ENCODE peak calls at places on chromosome 19, in ten cellular contexts. A is sigmoid colon, Y is tibial nerve, S is H1, E is ovary, U is A549, F is stomach, H is GM12878, V is SK-N-SH, L is upper lobe of left lung. Z is an unnamed sample.

GRCh38 chr19:38769635-38770211 is 3.6 kb downstream of the LGALS7 start:
- DNase-seq in A (peak), Y (peak), S (no peak), E (peak), U (peak), F (peak), H (no peak), V (peak), L (peak), Z (peak)

GRCh38 chr19:19554074-19555023 is 16.3 kb downstream of the CILP2 start:
- DNase-seq in A (no peak), Y (peak), S (no peak), E (no peak), U (no peak), F (peak), H (no peak), V (peak), L (peak), Z (peak)

GRCh38 chr19:31892060-31892459 is 453.4 kb upstream of the ZNF507 start:
- DNase-seq in A (no peak), Y (no peak), S (no peak), E (no peak), U (no peak), F (no peak), H (no peak), V (no peak), L (no peak), Z (no peak)

GRCh38 chr19:17648097-17648660 is 40.0 kb downstream of the UNC13A start:
- DNase-seq in A (no peak), Y (no peak), S (no peak), E (no peak), U (no peak), F (no peak), H (no peak), V (peak), L (no peak), Z (no peak)

GRCh38 chr19:55601127-55601526 is 1.0 kb downstream of the ZNF524 start:
- DNase-seq in A (no peak), Y (no peak), S (no peak), E (no peak), U (no peak), F (no peak), H (no peak), V (no peak), L (no peak), Z (no peak)

GRCh38 chr19:39126593-39127187 is 1.1 kb downstream of the PAK4 start:
- DNase-seq in A (no peak), Y (no peak), S (no peak), E (no peak), U (peak), F (peak), H (no peak), V (no peak), L (peak), Z (peak)

GRCh38 chr19:46756544-46756888 is 10.3 kb upstream of the STRN4 start:
- DNase-seq in A (peak), Y (no peak), S (no peak), E (no peak), U (no peak), F (no peak), H (no peak), V (no peak), L (no peak), Z (no peak)

GRCh38 chr19:17772172-17772571 is 20.9 kb downstream of the FCHO1 start:
- DNase-seq in A (no peak), Y (no peak), S (no peak), E (no peak), U (no peak), F (no peak), H (no peak), V (no peak), L (no peak), Z (no peak)

GRCh38 chr19:41928221-41928683 is at the start of gene ERFL:
- DNase-seq in A (no peak), Y (no peak), S (no peak), E (no peak), U (no peak), F (no peak), H (no peak), V (peak), L (no peak), Z (no peak)

GRCh38 chr19:1466461-1467227 is 12.4 kb downstream of the C19orf25 start:
- DNase-seq in A (no peak), Y (no peak), S (no peak), E (peak), U (no peak), F (no peak), H (no peak), V (no peak), L (no peak), Z (no peak)

GRCh38 chr19:47608074-47608907 is 643 bp upstream of the BICRA start:
- DNase-seq in A (peak), Y (peak), S (peak), E (peak), U (peak), F (peak), H (peak), V (peak), L (peak), Z (peak)

GRCh38 chr19:11106477-11106876 is 17.2 kb downstream of the LDLR start:
- DNase-seq in A (peak), Y (no peak), S (no peak), E (no peak), U (no peak), F (no peak), H (no peak), V (peak), L (no peak), Z (peak)

GRCh38 chr19:44003461-44004134 is 841 bp downstream of the ZNF230 start:
- DNase-seq in A (no peak), Y (no peak), S (no peak), E (peak), U (peak), F (no peak), H (no peak), V (no peak), L (no peak), Z (peak)

GRCh38 chr19:7916908-7917291 is 2.3 kb downstream of the TGFBR3L start:
- DNase-seq in A (no peak), Y (no peak), S (no peak), E (no peak), U (no peak), F (no peak), H (no peak), V (no peak), L (no peak), Z (no peak)

GRCh38 chr19:40605201-40605971 is 4.2 kb downstream of the LTBP4 start:
- DNase-seq in A (peak), Y (no peak), S (no peak), E (peak), U (peak), F (peak), H (peak), V (peak), L (peak), Z (peak)

GRCh38 chr19:35755160-35755549 is 1.7 kb downstream of the HSPB6 start:
- DNase-seq in A (no peak), Y (no peak), S (no peak), E (no peak), U (no peak), F (no peak), H (no peak), V (no peak), L (no peak), Z (no peak)

GRCh38 chr19:51921949-51922348 is 5.3 kb upstream of the ZNF613 start:
- DNase-seq in A (no peak), Y (no peak), S (no peak), E (no peak), U (no peak), F (no peak), H (no peak), V (no peak), L (no peak), Z (no peak)

GRCh38 chr19:18662972-18663732 is 20.3 kb upstream of the CRTC1 start:
- DNase-seq in A (no peak), Y (no peak), S (no peak), E (no peak), U (no peak), F (no peak), H (no peak), V (no peak), L (no peak), Z (no peak)

GRCh38 chr19:4284974-4285373 is 5.9 kb downstream of the SHD start:
- DNase-seq in A (no peak), Y (no peak), S (no peak), E (no peak), U (no peak), F (no peak), H (no peak), V (no peak), L (no peak), Z (no peak)

GRCh38 chr19:35430382-35431146 is 17.5 kb upstream of the FFAR2 start:
- DNase-seq in A (no peak), Y (no peak), S (no peak), E (no peak), U (no peak), F (no peak), H (no peak), V (no peak), L (no peak), Z (no peak)

GRCh38 chr19:46492841-46493235 is 2.8 kb downstream of the PNMA8B start:
- DNase-seq in A (no peak), Y (no peak), S (no peak), E (no peak), U (no peak), F (no peak), H (no peak), V (peak), L (no peak), Z (no peak)

GRCh38 chr19:38650911-38651584 is 3.6 kb downstream of the ACTN4 start:
- DNase-seq in A (peak), Y (peak), S (no peak), E (no peak), U (no peak), F (no peak), H (no peak), V (no peak), L (peak), Z (no peak)

DNA sequence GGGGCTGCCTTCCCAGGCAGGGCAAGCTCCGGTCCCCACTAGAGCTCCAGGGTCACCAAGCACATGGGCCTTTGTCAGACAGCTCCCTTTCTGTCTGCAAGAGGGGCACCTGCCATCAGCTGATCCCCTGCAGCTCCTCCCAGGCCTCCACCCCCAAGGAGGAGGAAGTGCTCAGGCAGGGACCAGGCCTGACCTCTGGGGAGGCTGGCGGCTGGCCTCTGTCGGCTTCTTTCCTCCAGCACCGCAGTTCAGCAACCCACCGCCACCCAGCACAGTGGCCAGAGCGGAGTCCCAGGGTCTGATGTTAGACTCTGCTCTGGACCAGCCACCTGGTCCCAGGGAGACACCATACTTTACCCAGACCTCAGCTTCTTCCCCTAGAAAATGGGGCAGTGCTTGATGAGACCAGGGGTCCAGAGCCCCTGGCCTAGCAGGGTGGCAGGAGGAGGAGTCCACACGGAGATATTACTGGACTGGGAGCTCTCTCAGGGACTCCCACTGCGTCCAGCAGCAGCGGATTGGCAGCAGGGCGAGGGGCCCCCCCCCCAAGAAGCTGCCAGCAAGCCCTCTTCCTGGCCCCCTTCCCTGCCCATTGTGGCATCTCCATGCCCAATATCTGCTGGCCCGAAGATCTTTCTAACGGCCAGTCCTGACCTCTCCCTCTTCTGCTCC is 24.1 kb downstream of the NKPD1 start:
- DNase-seq in A (no peak), Y (no peak), S (no peak), E (no peak), U (no peak), F (no peak), H (no peak), V (peak), L (no peak), Z (no peak)
- TF ChIP-seq EP300 in A (no peak), Y (no peak), S (no peak), E (no peak), U (no peak), F (no peak), H (no peak), V (no peak), L (no peak), Z (no peak)

GRCh38 chr19:6074709-6075403 is 35.4 kb downstream of the RFX2 start:
- DNase-seq in A (no peak), Y (no peak), S (no peak), E (no peak), U (no peak), F (no peak), H (no peak), V (no peak), L (no peak), Z (no peak)

GRCh38 chr19:6078068-6078467 is 32.2 kb downstream of the RFX2 start:
- DNase-seq in A (no peak), Y (no peak), S (no peak), E (no peak), U (no peak), F (no peak), H (no peak), V (no peak), L (no peak), Z (no peak)

GRCh38 chr19:6076291-6076665 is 34.0 kb downstream of the RFX2 start:
- DNase-seq in A (no peak), Y (no peak), S (no peak), E (no peak), U (no peak), F (no peak), H (no peak), V (no peak), L (no peak), Z (no peak)

GRCh38 chr19:6073858-6074708 is 36.2 kb downstream of the RFX2 start:
- DNase-seq in A (no peak), Y (no peak), S (no peak), E (no peak), U (no peak), F (no peak), H (no peak), V (no peak), L (no peak), Z (no peak)

DNA sequence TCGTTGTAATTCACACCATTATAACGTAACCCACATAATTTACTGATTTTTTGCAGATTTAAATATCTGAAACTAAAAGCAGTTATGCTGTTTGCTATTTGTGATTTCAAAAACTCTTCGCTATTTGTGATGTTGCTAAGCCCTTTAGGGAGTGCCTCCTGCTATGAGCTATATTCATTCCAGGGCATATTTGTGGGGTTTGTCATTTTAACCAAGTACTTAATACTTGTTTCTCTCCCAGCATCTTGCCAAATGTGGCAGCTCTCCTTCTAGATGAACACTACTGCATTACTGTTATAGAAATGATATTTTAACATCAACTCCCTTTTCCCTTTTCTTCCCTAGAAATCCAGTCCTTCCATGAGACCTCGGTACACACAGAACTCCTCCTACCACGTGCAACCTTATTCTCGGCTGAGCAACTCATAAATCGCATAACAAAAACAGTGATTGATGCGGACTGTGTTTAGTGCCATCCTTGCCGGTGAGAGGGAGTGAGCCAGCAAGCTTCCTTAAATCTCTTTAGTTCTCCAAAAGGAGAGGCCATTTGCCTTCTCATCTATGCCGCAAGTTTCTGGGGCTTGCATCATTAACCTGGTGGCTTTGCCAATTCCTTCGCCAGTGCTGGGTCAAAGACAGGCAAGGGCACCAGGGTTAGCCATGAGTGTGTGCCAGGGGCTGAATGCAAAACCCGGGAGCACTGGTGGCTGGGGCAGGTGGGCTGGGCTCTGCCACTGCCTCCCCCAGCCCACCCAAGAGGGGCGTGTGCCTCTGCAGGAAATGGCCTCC is 33.4 kb downstream of the RFX2 start:
- DNase-seq in A (peak), Y (no peak), S (no peak), E (no peak), U (no peak), F (no peak), H (no peak), V (no peak), L (no peak), Z (no peak)
- TF ChIP-seq EP300 in A (no peak), Y (no peak), S (no peak), E (no peak), U (no peak), F (no peak), H (no peak), V (peak), L (no peak), Z (no peak)

GRCh38 chr19:34224996-34225658 is 29.2 kb upstream of the GARRE1 start:
- DNase-seq in A (no peak), Y (no peak), S (no peak), E (no peak), U (no peak), F (no peak), H (no peak), V (no peak), L (no peak), Z (no peak)
- TF ChIP-seq EP300 in A (no peak), Y (no peak), S (no peak), E (no peak), U (no peak), F (no peak), H (no peak), V (no peak), L (no peak), Z (no peak)

DNA sequence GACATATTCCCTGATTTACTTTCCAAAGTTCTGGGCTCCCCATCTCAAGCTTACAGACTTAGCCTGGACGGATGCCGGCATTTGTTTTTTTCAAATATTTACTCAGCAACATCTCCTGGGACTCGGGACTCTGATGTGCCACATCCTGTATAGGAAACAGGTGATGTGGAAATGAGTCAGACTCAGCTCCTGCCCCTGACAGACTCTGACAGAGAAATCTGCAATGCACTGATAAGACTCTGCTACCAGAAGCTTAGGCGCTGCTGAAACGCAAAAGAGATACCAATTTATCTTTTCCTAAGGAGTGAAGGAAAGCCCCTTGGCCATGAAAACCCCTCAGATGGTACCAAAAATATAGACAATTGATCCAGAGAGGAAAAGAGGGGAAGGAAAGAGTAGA is 16.2 kb downstream of the LAIR2 start:
- DNase-seq in A (no peak), Y (no peak), S (no peak), E (no peak), U (no peak), F (no peak), H (peak), V (no peak), L (no peak), Z (no peak)
- TF ChIP-seq EP300 in A (no peak), Y (no peak), S (no peak), E (no peak), U (no peak), F (no peak), H (peak), V (no peak), L (no peak), Z (no peak)

GRCh38 chr19:15241259-15241658 is 9.0 kb upstream of the EPHX3 start:
- DNase-seq in A (no peak), Y (no peak), S (no peak), E (no peak), U (no peak), F (no peak), H (no peak), V (no peak), L (no peak), Z (no peak)
- TF ChIP-seq EP300 in A (no peak), Y (no peak), S (no peak), E (no peak), U (no peak), F (no peak), H (no peak), V (no peak), L (no peak), Z (no peak)

GRCh38 chr19:28469544-28469943 is 743.4 kb downstream of the UQCRFS1 start:
- DNase-seq in A (no peak), Y (no peak), S (no peak), E (no peak), U (no peak), F (no peak), H (no peak), V (no peak), L (no peak), Z (no peak)

GRCh38 chr19:28468701-28469459 is 744.1 kb downstream of the UQCRFS1 start:
- DNase-seq in A (peak), Y (no peak), S (no peak), E (no peak), U (no peak), F (no peak), H (no peak), V (no peak), L (peak), Z (peak)

GRCh38 chr19:28475525-28475924 is 737.4 kb downstream of the UQCRFS1 start:
- DNase-seq in A (no peak), Y (no peak), S (no peak), E (no peak), U (no peak), F (no peak), H (no peak), V (no peak), L (no peak), Z (no peak)

GRCh38 chr19:28472111-28472510 is 740.8 kb downstream of the UQCRFS1 start:
- DNase-seq in A (peak), Y (no peak), S (no peak), E (no peak), U (no peak), F (no peak), H (no peak), V (no peak), L (no peak), Z (no peak)

DNA sequence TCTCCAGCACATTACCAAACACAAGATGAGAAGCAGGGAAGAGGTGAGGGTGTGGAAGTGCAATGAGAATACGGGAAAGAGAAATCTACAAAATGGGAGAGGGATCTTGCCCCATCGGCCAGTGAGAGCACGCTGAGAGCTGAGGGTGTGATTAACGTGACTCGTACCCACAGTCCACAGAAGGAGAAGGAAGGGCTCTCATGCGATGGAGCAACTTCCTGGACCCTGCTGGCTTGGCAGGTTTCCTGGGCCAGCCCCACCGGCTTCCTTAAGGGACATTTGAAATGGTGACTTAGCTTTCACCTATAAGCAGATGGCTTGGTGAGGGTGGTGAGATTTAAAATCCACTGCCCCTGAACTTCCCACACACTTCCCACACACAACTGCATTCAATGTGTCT is 740.1 kb downstream of the UQCRFS1 start:
- DNase-seq in A (peak), Y (peak), S (no peak), E (no peak), U (no peak), F (peak), H (no peak), V (no peak), L (peak), Z (peak)
- TF ChIP-seq EP300 in A (no peak), Y (no peak), S (no peak), E (no peak), U (no peak), F (no peak), H (no peak), V (no peak), L (no peak), Z (no peak)

DNA sequence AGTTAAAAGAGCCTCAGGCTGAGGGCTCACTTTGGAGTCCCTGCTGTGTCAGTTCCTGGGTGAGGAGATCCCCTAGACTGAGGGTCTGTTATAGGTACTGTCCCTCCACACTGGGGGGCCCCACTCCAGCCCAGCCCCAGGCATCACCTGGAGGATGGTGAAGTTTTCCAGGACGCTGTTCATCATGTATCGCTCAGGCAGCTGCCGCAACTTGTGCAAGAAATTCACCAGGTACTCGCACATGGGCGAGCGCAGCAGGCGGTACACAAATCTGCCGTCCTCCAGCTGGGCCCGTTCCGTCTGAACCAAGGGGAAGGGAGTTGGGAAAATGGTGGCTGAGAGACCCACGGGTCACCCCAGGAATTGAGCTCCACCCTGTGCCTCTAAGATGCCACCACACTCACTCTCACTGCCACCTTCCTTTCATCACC is 7.1 kb downstream of the CD37 start:
- DNase-seq in A (peak), Y (no peak), S (no peak), E (peak), U (no peak), F (no peak), H (no peak), V (no peak), L (no peak), Z (peak)
- TF ChIP-seq EP300 in A (no peak), Y (no peak), S (no peak), E (no peak), U (no peak), F (no peak), H (no peak), V (no peak), L (no peak), Z (no peak)